ENCODE peak calls at places on chromosomes 4 and X, in six cellular contexts. E is cardiac muscle cell, M is AG08396, F is prostate gland, Y is foreskin keratinocyte, N is substantia nigra. Q is an unnamed sample.

GRCh38 chr4:20159516-20159915 is 92.2 kb upstream of the SLIT2 start:
- DNase-seq in E (no peak), M (no peak), F (no peak), Y (no peak), N (no peak), Q (no peak)

GRCh38 chr4:110626532-110627153 is 3.8 kb upstream of the PITX2 start:
- DNase-seq in E (no peak), M (no peak), F (no peak), Y (no peak), N (no peak), Q (no peak)

GRCh38 chr4:42282081-42282901 is 115.0 kb upstream of the SHISA3 start:
- DNase-seq in E (peak), M (peak), F (peak), Y (peak), N (no peak), Q (no peak)

GRCh38 chrX:40097492-40098263 is at the start of gene BCOR:
- DNase-seq in E (peak), M (peak), F (peak), Y (no peak), N (peak), Q (peak)

GRCh38 chrX:2629316-2630168 is 61.6 kb upstream of the CD99 start:
- DNase-seq in E (no peak), M (no peak), F (no peak), Y (no peak), N (no peak), Q (no peak)

GRCh38 chr4:139552506-139552905 is 3.5 kb downstream of the SETD7 start:
- DNase-seq in E (peak), M (no peak), F (no peak), Y (no peak), N (no peak), Q (peak)

GRCh38 chrX:17788439-17788838 is 51.1 kb downstream of the SCML1 start:
- DNase-seq in E (peak), M (peak), F (no peak), Y (peak), N (peak), Q (peak)

GRCh38 chr4:20338841-20339240 is 87.1 kb downstream of the SLIT2 start:
- DNase-seq in E (no peak), M (no peak), F (no peak), Y (no peak), N (no peak), Q (no peak)

GRCh38 chr4:75708218-75708691 is 16.1 kb upstream of the USO1 start:
- DNase-seq in E (no peak), M (no peak), F (no peak), Y (no peak), N (no peak), Q (no peak)

GRCh38 chrX:155534800-155535199 is 76.4 kb upstream of the F8A3 start:
- DNase-seq in E (no peak), M (no peak), F (no peak), Y (no peak), N (no peak), Q (no peak)

GRCh38 chrX:154063234-154063633 is 34.3 kb downstream of the MECP2 start:
- DNase-seq in E (no peak), M (no peak), F (no peak), Y (no peak), N (no peak), Q (no peak)

Q was measured in foreskin fibroblast.